ENCODE peak calls at places on chromosomes 13 and 19, in four cellular contexts. L is A549, Z is K562, H is HCT116. S is an unnamed sample.

GRCh38 chr19:2186071-2186846 is 22.5 kb downstream of the DOT1L start:
- DNase-seq in L (no peak), Z (no peak), H (no peak), S (no peak)

GRCh38 chr13:110397445-110397844 is 90.4 kb downstream of the COL4A2 start:
- DNase-seq in L (no peak), Z (no peak), H (no peak), S (no peak)

GRCh38 chr19:44576843-44577565 is 36.4 kb upstream of the IGSF23 start:
- DNase-seq in L (peak; percentile 65), Z (peak; percentile 41), H (peak; percentile 39), S (peak; percentile 64)

GRCh38 chr19:49333426-49334288 is 1.5 kb upstream of the CD37 start:
- DNase-seq in L (no peak), Z (no peak), H (no peak), S (no peak)

GRCh38 chr19:18063463-18063862 is 23.3 kb downstream of the IL12RB1 start:
- DNase-seq in L (no peak), Z (peak; percentile 35), H (no peak), S (no peak)

GRCh38 chr19:5138606-5139594 is 170.0 kb downstream of the KDM4B start:
- DNase-seq in L (no peak), Z (peak; percentile 42), H (no peak), S (no peak)

GRCh38 chr13:114313061-114313860 is 1.0 kb upstream of the CHAMP1 start:
- DNase-seq in L (no peak), Z (no peak), H (no peak), S (no peak)

GRCh38 chr13:89034015-89034414 is 1362.8 kb downstream of the SLITRK5 start:
- DNase-seq in L (no peak), Z (no peak), H (no peak), S (no peak)

GRCh38 chr13:41813426-41813825 is 147.5 kb downstream of the VWA8 start:
- DNase-seq in L (no peak), Z (no peak), H (no peak), S (no peak)

GRCh38 chr19:40807147-40808020 is 8.4 kb downstream of the EGLN2 start:
- DNase-seq in L (peak; percentile 71), Z (no peak), H (no peak), S (peak; percentile 80)

GRCh38 chr19:9219489-9219888 is at the start of gene OR7D4:
- DNase-seq in L (no peak), Z (no peak), H (no peak), S (no peak)

GRCh38 chr13:92829930-92830329 is 396.7 kb upstream of the GPC6 start:
- DNase-seq in L (no peak), Z (no peak), H (no peak), S (no peak)

GRCh38 chr19:43652546-43652874 is 12.9 kb upstream of the CADM4 start:
- DNase-seq in L (no peak), Z (no peak), H (no peak), S (no peak)

GRCh38 chr13:41546372-41547252 is 89.3 kb downstream of the RGCC start:
- DNase-seq in L (no peak), Z (no peak), H (no peak), S (no peak)

GRCh38 chr19:19386373-19386869 is 19.1 kb upstream of the GATAD2A start:
- DNase-seq in L (no peak), Z (no peak), H (no peak), S (no peak)

GRCh38 chr19:10424011-10424637 is 3.8 kb downstream of the PDE4A start:
- DNase-seq in L (peak; percentile 89), Z (peak; percentile 88), H (no peak), S (peak; percentile 92)
- TF ChIP-seq MAX in L (peak; percentile 53), Z (peak; percentile 70), H (peak; percentile 61), S (no peak)

DNA sequence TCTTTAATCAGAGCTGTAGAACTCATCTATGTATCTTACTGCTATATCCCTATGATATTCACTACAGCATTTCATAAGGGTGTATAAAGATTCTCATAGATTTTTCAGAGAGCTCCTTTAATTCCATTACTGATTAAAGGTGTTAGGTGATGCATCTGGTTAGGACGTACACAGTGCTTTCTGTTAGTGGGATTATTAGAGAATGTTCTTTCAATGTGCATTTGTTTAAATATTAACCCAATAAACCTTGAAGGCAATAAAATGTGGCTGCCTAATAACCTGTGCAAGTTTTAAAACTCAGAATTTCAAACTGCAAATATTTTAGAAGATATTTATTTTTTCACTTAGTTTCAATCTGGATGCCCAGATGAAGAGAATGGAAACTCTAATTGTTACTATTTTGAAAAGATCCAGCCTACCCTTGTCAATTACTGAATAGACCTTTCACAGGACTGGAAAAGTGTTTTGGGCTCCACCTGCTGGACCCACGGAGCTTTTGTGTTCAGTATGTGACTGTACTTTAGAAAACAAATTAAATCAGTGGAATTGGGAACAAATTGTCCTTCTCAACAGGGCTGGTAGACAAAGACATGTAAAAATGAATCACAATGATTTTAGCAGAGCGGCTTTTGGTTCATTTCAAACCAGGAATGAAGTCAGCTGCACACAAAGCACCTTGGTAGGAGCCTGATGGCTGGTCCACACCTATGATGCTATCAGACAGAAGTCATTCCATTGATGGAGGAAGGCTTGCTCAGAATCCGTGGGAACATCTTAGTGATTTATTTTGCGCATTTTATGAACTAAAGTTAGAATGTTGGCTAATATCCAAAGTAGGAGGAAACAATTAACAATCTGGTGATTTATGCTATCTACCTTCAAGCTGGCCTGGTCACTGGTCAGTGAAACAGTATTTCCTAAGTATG is 89.5 kb upstream of the RAP2A start:
- DNase-seq in L (no peak), Z (peak; percentile 22), H (peak; percentile 49), S (peak; percentile 53)
- TF ChIP-seq MAX in L (no peak), Z (no peak), H (no peak), S (no peak)

GRCh38 chr19:30883071-30883470 is 466.2 kb downstream of the TSHZ3 start:
- DNase-seq in L (no peak), Z (no peak), H (no peak), S (no peak)

GRCh38 chr19:30887042-30887441 is 462.2 kb downstream of the TSHZ3 start:
- DNase-seq in L (no peak), Z (no peak), H (no peak), S (no peak)

GRCh38 chr19:30882411-30883005 is 466.7 kb downstream of the TSHZ3 start:
- DNase-seq in L (no peak), Z (no peak), H (no peak), S (no peak)

GRCh38 chr19:30881986-30882385 is 467.2 kb downstream of the TSHZ3 start:
- DNase-seq in L (no peak), Z (no peak), H (no peak), S (no peak)

GRCh38 chr19:30884146-30884812 is 465.0 kb downstream of the TSHZ3 start:
- DNase-seq in L (no peak), Z (no peak), H (no peak), S (no peak)
- TF ChIP-seq MAX in L (no peak), Z (no peak), H (no peak), S (no peak)

GRCh38 chr13:40207110-40207478 is 459.3 kb downstream of the FOXO1 start:
- DNase-seq in L (no peak), Z (no peak), H (no peak), S (no peak)
- TF ChIP-seq MAX in L (no peak), Z (no peak), H (no peak), S (no peak)